ENCODE peak calls at places on chromosomes 6 and 20, in eight cellular contexts. P is neural progenitor cell, K is IMR-90, G is endodermal cell, H is lower lobe of right lung, R is heart left ventricle, N is ovary, Q is brain microvascular endothelial cell. E is an unnamed sample. For H3K27me3, the result is how much of the 10 kb centered on the place peaks cover.

GRCh38 chr6:90947184-90948064 is 360.6 kb upstream of the MAP3K7 start:
- DNase-seq in P (no peak), R (no peak), H (peak), K (no peak), G (no peak), Q (no peak), N (no peak), E (no peak)

GRCh38 chr6:126537437-126537836 is 197.5 kb downstream of the CENPW start:
- DNase-seq in R (no peak), K (no peak), N (no peak), G (no peak), P (no peak), H (no peak), Q (no peak), E (no peak)

GRCh38 chr6:150037526-150038201 is 12.3 kb upstream of the RAET1L start:
- DNase-seq in N (no peak), Q (no peak), P (peak), G (peak), K (no peak), R (no peak), H (no peak), E (no peak)

GRCh38 chr20:43751167-43752050 is 24.6 kb upstream of the GTSF1L start:
- DNase-seq in K (peak), H (no peak), N (no peak), P (no peak), Q (peak), R (no peak), G (no peak), E (peak)

GRCh38 chr20:36035720-36036119 is 67.3 kb downstream of the CNBD2 start:
- DNase-seq in P (no peak), K (no peak), G (no peak), N (no peak), Q (no peak), R (no peak), H (no peak), E (no peak)

GRCh38 chr6:81761197-81761596 is 8.7 kb upstream of the TENT5A start:
- DNase-seq in N (no peak), H (no peak), Q (no peak), K (peak), G (no peak), R (no peak), P (no peak), E (no peak)

GRCh38 chr6:45169815-45170214 is 158.3 kb upstream of the RUNX2 start:
- DNase-seq in Q (no peak), R (no peak), G (no peak), H (no peak), P (peak), N (no peak), K (no peak), E (no peak)

GRCh38 chr6:38413097-38413800 is 226.5 kb downstream of the BTBD9 start:
- DNase-seq in H (no peak), K (no peak), R (no peak), P (no peak), Q (no peak), N (peak), G (no peak), E (no peak)

GRCh38 chr20:46023999-46024398 is 5.0 kb upstream of the SLC12A5 start:
- DNase-seq in G (no peak), R (no peak), K (no peak), H (no peak), P (no peak), N (no peak), Q (no peak), E (no peak)

GRCh38 chr20:16541226-16541625 is 32.0 kb downstream of the KIF16B start:
- DNase-seq in G (no peak), H (no peak), N (no peak), K (no peak), P (no peak), Q (no peak), R (peak), E (no peak)

GRCh38 chr6:105045546-105045945 is 88.6 kb downstream of the LIN28B start:
- DNase-seq in H (no peak), N (no peak), G (no peak), Q (peak), P (no peak), K (peak), R (no peak), E (no peak)

GRCh38 chr6:99013145-99013544 is 65.4 kb upstream of the FBXL4 start:
- DNase-seq in H (no peak), N (no peak), K (peak), Q (peak), G (no peak), P (no peak), R (no peak), E (peak)

GRCh38 chr20:56625837-56626236 is 3.3 kb upstream of the TFAP2C start:
- DNase-seq in K (no peak), G (peak), H (no peak), P (peak), Q (no peak), N (no peak), R (no peak), E (no peak)

GRCh38 chr20:56628015-56628872 is 862 bp upstream of the TFAP2C start:
- DNase-seq in R (no peak), Q (no peak), N (no peak), K (no peak), P (peak), G (peak), H (no peak), E (no peak)

GRCh38 chr20:56627122-56628014 is 1.7 kb upstream of the TFAP2C start:
- DNase-seq in H (no peak), G (peak), K (no peak), N (no peak), R (no peak), Q (no peak), P (peak), E (no peak)

GRCh38 chr20:56626367-56627121 is 2.6 kb upstream of the TFAP2C start:
- DNase-seq in Q (no peak), K (no peak), N (no peak), H (no peak), R (no peak), G (peak), P (peak), E (no peak)

DNA sequence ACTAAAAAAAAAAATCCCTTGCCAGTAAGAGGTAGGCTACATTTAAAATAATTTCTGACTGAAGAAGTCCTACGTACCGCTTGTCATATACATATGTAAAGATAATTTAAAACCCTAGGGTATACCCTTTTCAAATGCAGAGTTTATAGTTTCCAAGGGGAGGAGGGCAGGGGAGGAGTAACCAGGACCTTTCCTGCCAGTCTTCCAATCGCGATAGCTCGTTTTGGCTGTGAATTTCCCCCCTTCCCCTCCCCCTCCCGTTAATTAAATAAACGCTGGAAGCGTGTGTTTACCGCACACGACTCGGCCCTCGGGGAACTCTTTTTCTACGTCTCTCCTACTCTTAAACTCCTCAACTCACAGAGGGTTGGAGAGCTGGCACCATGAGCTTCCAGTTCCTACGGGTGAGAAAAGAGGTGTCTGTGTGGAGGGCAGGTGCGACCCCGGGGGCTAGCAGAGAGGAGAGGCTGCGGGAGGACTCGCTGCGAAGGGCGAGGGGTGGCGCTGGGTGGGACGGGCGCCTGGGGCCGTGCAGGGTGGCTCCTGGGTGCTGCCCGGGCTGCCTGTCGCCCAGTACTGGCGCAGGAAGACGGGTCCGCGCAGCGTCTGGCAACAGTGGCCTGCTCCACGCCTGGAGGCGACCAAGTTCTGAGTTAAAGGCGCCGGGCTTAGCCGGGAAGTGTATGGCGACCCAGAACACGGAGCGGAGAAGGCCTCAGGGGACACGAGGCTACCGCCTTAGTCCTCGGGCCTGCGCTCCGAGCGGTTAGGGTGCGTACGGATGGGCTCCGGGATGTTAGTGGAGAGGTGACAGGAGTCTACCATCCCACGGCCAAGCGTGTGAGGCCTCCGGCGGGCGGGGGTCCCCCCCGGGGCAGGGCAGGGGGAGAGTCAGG is 4.1 kb upstream of the TFAP2C start:
- DNase-seq in G (peak), P (peak), R (no peak), Q (no peak), H (no peak), K (no peak), N (no peak), E (no peak)
- H3K27me3 ChIP-seq in G (half or more), P (half or more), R (half or more), Q (half or more), H (half or more), K (half or more), N (under half), E (under half)

DNA sequence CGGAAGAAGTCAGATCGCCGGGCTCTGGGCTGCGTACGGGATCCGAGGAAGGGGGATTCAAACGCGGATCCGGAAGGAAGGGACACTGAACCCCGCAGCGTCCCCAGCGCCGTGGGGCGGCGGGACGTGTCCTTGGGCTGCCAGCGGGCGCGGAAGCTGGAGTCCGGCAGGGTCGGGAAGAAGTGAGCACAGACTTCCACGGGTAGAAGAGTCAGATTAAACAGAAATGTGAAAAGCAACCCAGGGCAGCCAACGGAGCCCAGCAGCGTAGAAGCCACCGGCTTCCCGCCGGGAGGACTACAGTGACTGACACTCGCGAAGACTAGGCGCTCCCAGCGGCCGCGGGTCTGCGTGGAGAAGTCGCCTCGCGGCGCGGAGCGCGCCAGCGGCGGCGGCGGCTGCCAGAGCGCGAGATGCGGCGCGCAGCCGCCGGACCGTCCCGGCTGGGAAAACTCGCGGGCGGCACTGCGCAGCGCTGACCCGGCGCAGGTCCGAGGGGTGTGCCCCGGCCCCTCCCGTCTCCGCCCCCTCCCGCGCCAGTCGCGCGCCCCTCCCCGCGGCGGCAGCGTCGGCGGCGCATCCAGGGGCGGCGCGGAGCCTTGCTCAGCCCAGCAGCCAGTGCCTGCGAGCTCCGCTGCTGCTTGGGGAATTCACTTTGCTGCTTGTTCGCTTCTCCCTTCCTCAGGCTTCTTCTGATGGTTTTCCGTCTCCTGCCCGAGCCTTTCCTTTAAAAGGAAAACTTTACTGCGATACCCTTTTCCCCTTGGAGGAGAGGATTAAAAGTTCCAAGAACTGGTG is at the start of gene SAMD5:
- DNase-seq in K (peak), H (peak), P (peak), Q (peak), G (peak), N (peak), R (peak), E (peak)
- TF ChIP-seq CTCF in K (no peak), H (peak), P (no peak), Q (peak), G (peak), N (no peak), R (no peak), E (peak)

GRCh38 chr20:50308513-50309279 is 118.1 kb downstream of the CEBPB start:
- DNase-seq in K (peak), N (peak), Q (peak), P (peak), H (peak), G (peak), R (peak), E (peak)
- H3K4me3 ChIP-seq in K (peak), N (no peak), Q (peak), P (no peak), H (no peak), G (no peak), R (no peak), E (no peak)

DNA sequence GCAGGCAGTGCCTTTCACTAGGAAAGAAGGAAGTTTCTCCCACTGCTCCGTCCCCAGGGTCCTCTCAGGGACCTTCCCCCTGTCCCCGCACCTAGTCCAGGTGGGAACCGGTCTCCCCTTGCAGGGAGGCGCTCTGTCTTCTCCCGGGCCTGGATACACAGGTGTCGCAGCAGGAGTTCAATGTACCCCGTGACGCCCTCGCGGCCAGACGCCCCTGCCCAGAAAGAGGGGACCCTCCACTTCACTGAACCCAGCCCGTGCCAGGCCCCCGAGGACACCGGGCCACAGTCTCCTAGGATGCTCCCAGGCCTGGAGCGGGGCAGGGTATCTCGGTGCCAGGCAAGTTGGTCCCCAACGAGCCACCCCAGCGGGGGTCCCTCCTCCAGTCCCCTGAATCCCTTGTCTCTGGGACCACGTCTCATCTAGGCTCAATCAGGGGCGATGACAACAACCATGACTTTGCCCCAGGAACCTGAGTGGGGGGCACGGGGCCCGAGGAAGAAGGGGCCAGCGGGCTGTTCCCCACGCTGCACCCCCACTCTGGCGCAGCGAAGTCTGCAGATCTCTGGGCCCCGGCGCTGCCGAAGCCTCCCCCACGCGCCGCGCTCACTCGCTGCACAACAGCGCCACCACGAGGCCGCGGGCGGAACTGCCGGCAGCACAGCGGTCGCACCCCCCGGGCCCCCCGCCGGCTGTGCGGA is 103.0 kb downstream of the EDN3 start:
- DNase-seq in G (peak), P (peak), K (no peak), Q (peak), H (peak), R (peak), N (peak), E (no peak)
- H3K27me3 ChIP-seq in G (half or more), P (under half), K (under half), Q (under half), H (half or more), R (half or more), N (under half), E (under half)

GRCh38 chr6:31829633-31830492 is 2.3 kb downstream of the HSPA1B start:
- DNase-seq in N (no peak), P (peak), H (peak), Q (no peak), G (no peak), K (peak), R (no peak), E (no peak)
- TF ChIP-seq CTCF in N (peak), P (peak), H (peak), Q (no peak), G (peak), K (peak), R (peak), E (no peak)

DNA sequence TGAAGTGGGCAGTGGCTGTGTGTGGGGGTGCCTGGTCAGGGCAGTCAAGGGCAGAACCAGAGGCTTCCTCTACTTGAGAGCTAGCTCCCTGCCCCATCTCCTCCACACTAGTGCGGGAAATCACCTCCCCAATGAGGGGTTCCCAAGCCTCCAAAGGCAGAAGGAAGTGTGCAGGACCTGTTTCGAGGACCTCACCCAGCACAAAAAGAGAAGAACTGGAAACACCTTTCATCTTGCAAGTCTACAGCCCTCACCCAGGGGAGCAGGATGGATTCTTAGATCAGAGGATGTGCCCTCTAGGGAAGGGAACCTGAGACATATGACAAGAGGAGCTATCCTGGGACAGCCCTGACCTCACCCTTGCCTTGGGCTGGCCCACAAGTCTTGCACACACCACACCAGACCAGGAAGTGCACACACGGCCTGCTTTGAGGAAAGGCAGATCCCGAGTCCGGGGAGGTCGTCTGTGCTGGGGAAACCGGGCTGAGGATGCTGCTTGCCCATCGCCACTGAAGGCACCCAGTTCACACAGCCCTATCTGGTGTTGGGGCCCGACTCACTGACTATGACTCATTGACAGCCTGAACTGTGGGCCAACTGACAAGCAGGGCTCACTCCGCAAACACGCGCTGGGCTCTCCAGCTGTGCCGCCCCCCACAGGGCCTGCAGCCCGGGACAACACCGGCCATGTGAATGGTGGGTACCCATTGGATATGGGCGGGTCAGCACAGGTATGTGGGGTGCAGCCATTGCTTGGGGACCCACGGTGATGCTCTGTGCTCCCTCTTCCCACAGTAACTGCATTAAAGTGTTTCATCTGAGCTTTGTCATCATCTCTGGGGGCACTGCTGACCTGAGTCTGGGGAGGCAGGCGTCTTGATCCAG is 1.8 kb downstream of the SAMD10 start:
- DNase-seq in G (peak), Q (peak), K (peak), H (no peak), P (no peak), N (no peak), R (peak), E (no peak)
- H3K4me3 ChIP-seq in G (peak), Q (no peak), K (no peak), H (no peak), P (no peak), N (no peak), R (no peak), E (no peak)

E was measured in BJ.